ENCODE peak calls at places on chromosomes 11 and 22, in six cellular contexts. F, U, E, X, Z and P are unnamed samples.

GRCh38 chr11:72584293-72584921 is 89.8 kb downstream of the PDE2A start:
- DNase-seq in X (peak; percentile 87), E (peak; percentile 20), U (peak; percentile 37), Z (peak; percentile 38), F (peak; percentile 79), P (no peak)

GRCh38 chr11:662689-663274 is 25.7 kb downstream of the DRD4 start:
- DNase-seq in X (peak; percentile 78), Z (peak; percentile 72), U (peak; percentile 68), E (no peak), F (peak; percentile 75), P (peak; percentile 58)

GRCh38 chr11:107916671-107917241 is 11.5 kb upstream of the RAB39A start:
- DNase-seq in F (no peak), Z (peak; percentile 33), X (peak; percentile 73), U (peak; percentile 13), E (no peak), P (no peak)

GRCh38 chr11:6817668-6818067 is 18.2 kb upstream of the OR6A2 start:
- DNase-seq in Z (no peak), X (peak; percentile 70), F (no peak), E (no peak), U (no peak), P (no peak)

GRCh38 chr11:65225284-65226102 is 36.3 kb upstream of the POLA2 start:
- DNase-seq in X (peak; percentile 88), U (peak; percentile 74), E (no peak), Z (peak; percentile 55), F (peak; percentile 70), P (peak; percentile 53)

GRCh38 chr11:114129699-114130659 is 70.5 kb downstream of the ZBTB16 start:
- DNase-seq in E (no peak), F (no peak), X (no peak), U (no peak), Z (no peak), P (no peak)

GRCh38 chr22:23542933-23543332 is 37.2 kb downstream of the IGLL1 start:
- DNase-seq in E (no peak), U (peak; percentile 53), Z (peak; percentile 39), F (no peak), X (no peak), P (no peak)

GRCh38 chr11:73217810-73218105 is 323 bp upstream of the P2RY2 start:
- DNase-seq in E (no peak), Z (no peak), F (no peak), X (no peak), U (no peak), P (no peak)

GRCh38 chr11:16791494-16791961 is 53.1 kb downstream of the C11orf58 start:
- DNase-seq in E (no peak), X (no peak), Z (peak; percentile 93), U (peak; percentile 96), F (peak; percentile 67), P (peak; percentile 96)

GRCh38 chr11:73478737-73479347 is 102.6 kb downstream of the RELT start:
- DNase-seq in Z (peak; percentile 56), U (peak; percentile 54), E (no peak), F (no peak), X (peak; percentile 81), P (peak; percentile 41)

GRCh38 chr11:28526406-28526751 is 418.2 kb downstream of the METTL15 start:
- DNase-seq in U (peak; percentile 11), E (no peak), X (peak; percentile 4), Z (peak; percentile 25), F (no peak), P (no peak)

GRCh38 chr11:32385998-32386397 is 49.3 kb downstream of the WT1 start:
- DNase-seq in F (peak; percentile 11), E (no peak), U (peak; percentile 77), Z (peak; percentile 49), X (peak; percentile 84), P (peak; percentile 37)

GRCh38 chr22:17797721-17798559 is 23.7 kb upstream of the BID start:
- DNase-seq in F (peak; percentile 22), U (no peak), E (no peak), Z (no peak), X (no peak), P (no peak)

GRCh38 chr22:19629331-19629719 is 85.0 kb upstream of the SEPTIN5 start:
- DNase-seq in Z (no peak), E (no peak), F (no peak), U (no peak), X (no peak), P (no peak)

GRCh38 chr22:22110548-22111266 is 128.1 kb upstream of the TOP3B start:
- DNase-seq in Z (peak; percentile 57), X (peak; percentile 74), U (peak; percentile 70), F (peak; percentile 21), E (no peak), P (peak; percentile 67)

GRCh38 chr22:39144101-39144815 is 8.2 kb downstream of the CBX7 start:
- DNase-seq in Z (peak; percentile 36), X (peak; percentile 65), E (no peak), F (peak; percentile 59), U (peak; percentile 54), P (peak; percentile 45)

GRCh38 chr11:58059011-58059358 is 28.2 kb downstream of the OR6Q1 start:
- DNase-seq in X (peak; percentile 80), F (peak; percentile 30), E (no peak), Z (peak; percentile 81), U (peak; percentile 93), P (peak; percentile 91)

GRCh38 chr11:46300270-46300669 is 22.8 kb downstream of the CREB3L1 start:
- DNase-seq in E (no peak), X (no peak), U (no peak), F (no peak), Z (no peak), P (no peak)

GRCh38 chr22:50626314-50626855 is 1.6 kb downstream of the ARSA start:
- DNase-seq in X (no peak), U (no peak), Z (no peak), E (no peak), F (no peak), P (no peak)

GRCh38 chr11:37088573-37088910 is 490.5 kb upstream of the RAG2 start:
- DNase-seq in U (no peak), E (no peak), F (no peak), Z (no peak), X (no peak), P (no peak)

GRCh38 chr11:45322111-45322705 is 36.1 kb upstream of the SYT13 start:
- DNase-seq in X (no peak), U (no peak), E (no peak), F (no peak), Z (no peak), P (no peak)

GRCh38 chr22:30909306-30909705 is 59.3 kb downstream of the MORC2 start:
- DNase-seq in U (no peak), X (no peak), Z (no peak), E (no peak), F (no peak), P (no peak)

GRCh38 chr11:65524747-65525658 is at the start of gene SCYL1:
- DNase-seq in Z (peak; percentile 71), U (peak; percentile 90), E (peak; percentile 77), F (peak; percentile 75), X (peak; percentile 79), P (peak; percentile 75)

GRCh38 chr11:44814881-44815592 is 88.3 kb downstream of the TSPAN18 start:
- DNase-seq in E (no peak), X (no peak), F (no peak), U (peak; percentile 72), Z (peak; percentile 56), P (peak; percentile 3)

GRCh38 chr11:46260161-46260560 is 17.3 kb upstream of the CREB3L1 start:
- DNase-seq in U (no peak), E (no peak), F (no peak), Z (no peak), X (no peak), P (no peak)

GRCh38 chr11:17846852-17847453 is 112.4 kb downstream of the KCNC1 start:
- DNase-seq in X (peak; percentile 34), U (peak; percentile 37), Z (peak; percentile 69), F (no peak), E (no peak), P (peak; percentile 42)

GRCh38 chr22:32476804-32477203 is 2.2 kb downstream of the FBXO7 start:
- DNase-seq in Z (no peak), X (no peak), U (no peak), E (no peak), F (no peak), P (no peak)

GRCh38 chr11:416051-416756 is 1.4 kb upstream of the SIGIRR start:
- DNase-seq in U (no peak), F (no peak), X (peak; percentile 39), E (no peak), Z (no peak), P (no peak)

GRCh38 chr11:66291706-66292542 is at the start of gene TMEM151A:
- DNase-seq in X (peak; percentile 62), E (no peak), F (no peak), Z (no peak), U (no peak), P (no peak)

GRCh38 chr11:70421123-70421522 is 22.8 kb downstream of the CTTN start:
- DNase-seq in E (no peak), U (no peak), F (no peak), X (no peak), Z (no peak), P (no peak)
- TF ChIP-seq CTCF in E (no peak), U (no peak), F (no peak), X (no peak), Z (no peak), P (no peak)

DNA sequence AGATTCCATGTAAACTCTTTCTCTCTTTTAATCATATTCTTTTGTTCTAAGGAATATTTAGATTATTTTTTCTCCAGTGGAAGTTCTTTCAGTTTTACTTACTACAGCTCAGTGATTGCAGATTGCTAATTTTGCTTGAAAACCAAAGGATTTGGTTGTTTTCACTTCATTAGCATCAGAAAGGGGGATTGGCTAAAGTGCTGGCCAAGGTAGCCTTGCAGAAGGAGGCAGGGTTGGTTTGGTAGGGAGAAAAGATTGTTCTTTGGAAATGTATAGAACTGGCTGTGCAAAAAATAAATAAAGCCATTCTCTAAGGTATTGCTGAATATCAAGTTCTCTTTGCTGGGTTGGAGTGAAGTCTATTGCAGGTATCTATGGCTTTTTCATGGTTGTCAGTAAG is 92.6 kb downstream of the FAT3 start:
- DNase-seq in X (peak; percentile 41), E (no peak), Z (no peak), F (no peak), U (no peak), P (no peak)
- H3K4me3 ChIP-seq in X (peak overlapping the region; percentile 10), E (no peak overlapping the region), Z (no peak overlapping the region), F (no peak overlapping the region), U (no peak overlapping the region), P (no peak overlapping the region)

DNA sequence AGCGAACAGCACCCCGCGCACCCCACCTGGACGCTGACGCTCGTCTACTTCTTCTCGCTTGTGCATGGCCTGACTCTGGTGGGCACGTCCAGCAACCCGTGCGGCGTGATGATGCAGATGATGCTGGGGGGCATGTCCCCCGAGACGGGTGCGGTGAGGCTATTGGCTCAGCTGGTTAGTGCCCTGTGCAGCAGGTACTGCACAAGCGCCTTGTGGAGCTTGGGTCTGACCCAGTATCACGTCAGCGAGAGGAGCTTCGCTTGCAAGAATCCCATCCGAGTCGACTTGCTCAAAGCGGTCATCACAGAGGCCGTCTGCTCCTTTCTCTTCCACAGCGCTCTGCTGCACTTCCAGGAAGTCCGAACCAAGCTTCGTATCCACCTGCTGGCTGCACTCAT is 440 bp downstream of the AQP11 start:
- DNase-seq in U (peak; percentile 48), E (no peak), F (peak; percentile 60), X (peak; percentile 76), Z (peak; percentile 59), P (peak; percentile 35)
- TF ChIP-seq CTCF in U (no peak), E (no peak), F (no peak), X (no peak), Z (no peak), P (no peak)

GRCh38 chr11:67415501-67416304 is at the start of gene CARNS1:
- DNase-seq in U (no peak), F (no peak), Z (no peak), E (no peak), X (peak; percentile 69), P (no peak)
- H3K4me3 ChIP-seq in U (peak within 1 kb of the TSS; percentile 25), F (peak within 1 kb of the TSS; percentile 6), Z (no peak within 1 kb of the TSS), E (peak within 1 kb of the TSS; percentile 45), X (peak within 1 kb of the TSS; percentile 55), P (no peak within 1 kb of the TSS)